ENCODE peak calls at places on chromosome 7, in four cellular contexts. Y is GM23248, J is PC-3, C is hepatocyte. Z is an unnamed sample.

GRCh38 chr7:91347288-91347687 is 83.1 kb downstream of the FZD1 start:
- DNase-seq in C (no peak), J (no peak), Y (no peak), Z (peak)

GRCh38 chr7:2032876-2033407 is 199.8 kb downstream of the MAD1L1 start:
- DNase-seq in J (no peak), Y (no peak), C (no peak), Z (no peak)

GRCh38 chr7:1468203-1468602 is 8.9 kb upstream of the MICALL2 start:
- DNase-seq in Y (no peak), C (no peak), J (no peak), Z (no peak)

GRCh38 chr7:18202315-18203045 is 174.8 kb upstream of the PRPS1L1 start:
- DNase-seq in J (no peak), Y (no peak), C (no peak), Z (no peak)

GRCh38 chr7:16590424-16590823 is 55.1 kb downstream of the ANKMY2 start:
- DNase-seq in C (peak), J (no peak), Y (no peak), Z (peak)

GRCh38 chr7:140033779-140034363 is 28.9 kb downstream of the PARP12 start:
- DNase-seq in J (no peak), Y (peak), C (no peak), Z (no peak)

GRCh38 chr7:29917583-29917982 is 72.0 kb downstream of the SCRN1 start:
- DNase-seq in J (no peak), Y (no peak), C (no peak), Z (peak)

GRCh38 chr7:12056381-12056780 is 154.7 kb upstream of the TMEM106B start:
- DNase-seq in J (no peak), Y (no peak), C (no peak), Z (no peak)

GRCh38 chr7:135706038-135706742 is 21.8 kb downstream of the SLC13A4 start:
- DNase-seq in Y (no peak), J (no peak), C (no peak), Z (no peak)

GRCh38 chr7:26525413-26526287 is 234.0 kb downstream of the SNX10 start:
- DNase-seq in Y (no peak), C (no peak), J (peak), Z (no peak)

GRCh38 chr7:101999420-101999819 is 182.0 kb downstream of the CUX1 start:
- DNase-seq in Y (no peak), J (no peak), C (no peak), Z (no peak)

GRCh38 chr7:83509255-83510021 is 139.5 kb downstream of the SEMA3E start:
- DNase-seq in J (no peak), Y (no peak), C (no peak), Z (no peak)

GRCh38 chr7:9488555-9488954 is 1055.1 kb downstream of the NXPH1 start:
- DNase-seq in Y (peak), J (peak), C (peak), Z (peak)

GRCh38 chr7:140229591-140230516 is 53.1 kb upstream of the KDM7A start:
- DNase-seq in Y (no peak), C (no peak), J (no peak), Z (no peak)

GRCh38 chr7:141915565-141915964 is 634 bp upstream of the OR9A4 start:
- DNase-seq in C (peak), J (peak), Y (no peak), Z (no peak)

GRCh38 chr7:50221028-50221427 is 83.5 kb upstream of the IKZF1 start:
- DNase-seq in J (no peak), C (no peak), Y (no peak), Z (no peak)

GRCh38 chr7:70830060-70830395 is 301.9 kb upstream of the GALNT17 start:
- DNase-seq in C (no peak), J (no peak), Y (no peak), Z (no peak)

GRCh38 chr7:151310578-151310977 is 31.0 kb upstream of the NUB1 start:
- DNase-seq in C (peak), Y (peak), J (peak), Z (peak)

GRCh38 chr7:101743995-101744360 is 73.4 kb upstream of the CUX1 start:
- DNase-seq in J (no peak), C (no peak), Y (no peak), Z (no peak)

GRCh38 chr7:91533996-91534395 is 269.8 kb downstream of the FZD1 start:
- DNase-seq in C (no peak), Y (no peak), J (no peak), Z (no peak)

GRCh38 chr7:66236713-66237303 is 31.7 kb downstream of the TPST1 start:
- DNase-seq in C (no peak), J (no peak), Y (peak), Z (no peak)

GRCh38 chr7:142908921-142909870 is 23.7 kb upstream of the TRPV6 start:
- DNase-seq in Y (peak), J (no peak), C (peak), Z (no peak)

GRCh38 chr7:92281031-92281430 is 35.3 kb downstream of the ANKIB1 start:
- DNase-seq in C (no peak), J (no peak), Y (no peak), Z (no peak)

GRCh38 chr7:73701357-73701995 is 18.0 kb downstream of the STX1A start:
- DNase-seq in Y (peak), J (peak), C (peak), Z (peak)

GRCh38 chr7:31562002-31562401 is 48.1 kb downstream of the ITPRID1 start:
- DNase-seq in C (no peak), J (no peak), Y (no peak), Z (no peak)

GRCh38 chr7:157422279-157422678 is 85.5 kb downstream of the DNAJB6 start:
- DNase-seq in C (no peak), J (no peak), Y (no peak), Z (no peak)

GRCh38 chr7:151087247-151088018 is 1.2 kb downstream of the AGAP3 start:
- DNase-seq in Y (peak), J (peak), C (peak), Z (peak)

GRCh38 chr7:74453321-74454011 is at the start of gene GTF2IRD1:
- DNase-seq in C (peak), J (peak), Y (peak), Z (peak)

GRCh38 chr7:44985033-44985695 is 6.3 kb upstream of the MYO1G start:
- DNase-seq in Y (no peak), C (no peak), J (no peak), Z (no peak)

GRCh38 chr7:128846781-128847444 is 15.7 kb upstream of the ATP6V1F start:
- DNase-seq in J (no peak), C (no peak), Y (no peak), Z (no peak)

GRCh38 chr7:128847721-128848211 is 14.9 kb upstream of the ATP6V1F start:
- DNase-seq in J (no peak), C (no peak), Y (no peak), Z (no peak)

GRCh38 chr7:128848289-128849155 is 14.1 kb upstream of the ATP6V1F start:
- DNase-seq in C (no peak), Y (no peak), J (no peak), Z (no peak)

GRCh38 chr7:128849804-128850490 is 12.7 kb upstream of the ATP6V1F start:
- DNase-seq in C (no peak), Y (no peak), J (no peak), Z (no peak)

GRCh38 chr7:128849156-128849515 is 13.5 kb upstream of the ATP6V1F start:
- DNase-seq in Y (no peak), C (no peak), J (no peak), Z (no peak)
- H3K27ac ChIP-seq in Y (no peak), C (no peak), J (no peak), Z (no peak)

DNA sequence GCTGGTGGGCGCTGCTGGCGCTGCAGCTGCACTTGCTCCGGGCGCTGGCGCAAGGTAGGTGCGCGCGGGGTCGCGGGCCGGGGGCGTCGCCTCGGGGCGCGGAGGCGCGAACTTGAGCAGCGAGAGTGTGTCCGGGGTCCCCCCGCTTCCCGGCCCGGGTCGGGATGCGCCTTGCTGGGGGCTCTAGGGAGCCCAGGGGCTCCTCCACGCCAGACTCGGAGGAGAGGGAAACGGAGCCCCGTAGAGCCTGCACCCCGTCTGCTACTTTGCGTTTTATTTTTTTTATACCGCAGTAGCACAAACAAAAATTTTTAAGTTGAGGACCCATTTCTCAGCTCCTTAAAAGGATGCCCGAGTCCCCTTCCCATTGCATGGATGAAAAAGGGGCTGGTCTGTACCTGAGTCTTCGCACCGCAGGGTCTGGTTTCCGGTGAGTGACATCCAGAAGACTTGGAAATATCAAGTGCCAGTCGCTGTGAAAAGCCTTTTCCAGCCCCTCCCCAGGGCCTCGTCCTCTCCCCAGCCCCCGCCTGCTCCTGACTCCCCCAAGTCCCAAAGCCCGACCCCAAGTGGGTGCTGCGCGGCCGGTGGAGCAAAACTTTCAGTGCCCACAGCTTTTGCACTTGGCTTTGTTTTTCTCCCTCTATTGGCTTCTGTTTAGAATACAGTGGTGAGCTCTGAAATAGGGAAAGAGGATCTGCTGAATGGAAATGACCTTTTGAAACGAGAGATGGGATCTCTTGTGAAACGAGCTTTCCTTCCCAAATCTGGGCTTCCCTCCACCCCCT is 973 bp downstream of the SDK1 start:
- DNase-seq in Y (peak), J (peak), C (peak), Z (peak)
- TF ChIP-seq EZH2 in Y (peak), J (no peak), C (no peak), Z (peak)

DNA sequence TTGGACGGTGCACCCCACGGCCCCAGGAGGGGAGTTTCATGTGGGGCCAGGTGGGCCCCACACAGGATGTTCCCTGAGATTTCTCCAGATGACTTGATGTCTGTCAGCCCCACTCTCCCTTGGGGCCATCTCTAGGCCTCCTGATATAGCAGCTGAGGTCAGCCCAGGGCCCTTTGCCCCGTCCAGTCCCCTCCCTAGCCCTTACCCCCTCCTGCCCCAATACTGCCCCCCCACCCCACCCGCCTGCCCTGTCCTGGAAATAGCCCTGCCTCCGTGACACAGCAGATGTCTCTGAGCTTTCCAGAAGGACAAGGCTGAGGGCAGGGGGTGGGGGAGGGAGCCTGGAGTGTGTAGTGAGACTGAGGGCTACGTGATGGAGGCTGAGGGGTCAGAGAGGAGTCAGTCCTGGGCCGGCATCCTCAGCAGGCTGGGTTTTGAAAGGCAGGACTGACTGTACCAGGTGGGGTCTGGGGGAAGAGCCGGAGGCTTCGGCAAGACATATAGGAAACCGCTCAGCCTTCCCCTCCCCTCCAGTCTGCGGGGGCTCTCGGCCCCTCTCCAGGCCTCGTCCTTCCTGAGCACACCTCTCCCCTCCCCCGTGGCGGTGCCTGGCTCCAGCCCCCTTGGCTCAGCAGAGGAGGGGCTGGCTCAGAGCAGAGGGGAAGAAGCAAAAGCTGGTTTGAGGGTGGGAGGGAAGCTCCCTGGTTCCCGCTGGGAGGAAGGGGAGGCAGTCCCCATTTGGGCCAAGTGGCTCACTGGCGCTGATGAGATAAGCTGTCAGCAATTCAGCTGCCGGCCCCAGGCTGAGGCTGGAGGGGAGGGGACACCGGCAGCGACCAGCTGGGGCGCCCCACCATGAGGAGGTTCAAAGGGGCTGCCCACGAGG is 2.0 kb downstream of the FLNC start:
- DNase-seq in Y (peak), J (peak), C (peak), Z (peak)
- H3K4me3 ChIP-seq in Y (peak), J (peak), C (peak), Z (no peak)

GRCh38 chr7:90192876-90193765 is 18.4 kb upstream of the STEAP2 start:
- DNase-seq in J (no peak), Y (peak), C (no peak), Z (no peak)

GRCh38 chr7:90191648-90192047 is 19.9 kb upstream of the STEAP2 start:
- DNase-seq in C (no peak), J (no peak), Y (no peak), Z (no peak)

GRCh38 chr7:90187507-90188050 is 24.0 kb upstream of the STEAP2 start:
- DNase-seq in Y (no peak), J (no peak), C (no peak), Z (no peak)

GRCh38 chr7:90190995-90191394 is 20.5 kb upstream of the STEAP2 start:
- DNase-seq in C (no peak), Y (no peak), J (no peak), Z (no peak)

GRCh38 chr7:90188281-90188680 is 23.3 kb upstream of the STEAP2 start:
- DNase-seq in Y (no peak), C (peak), J (no peak), Z (no peak)
- H3K27ac ChIP-seq in Y (no peak), C (peak), J (no peak), Z (no peak)

Z was measured in A673.